ENCODE peak calls at places on chromosomes 5 and 9, in nine cellular contexts. G is body of pancreas, Y is spleen, Q is uterus, W is IMR-90, L is transverse colon, I is breast epithelium, F is stomach, C is heart left ventricle. M is an unnamed sample.

GRCh38 chr9:38227061-38227540 is 158.1 kb upstream of the SHB start:
- DNase-seq in C (peak; percentile 66), G (peak; percentile 71), I (peak; percentile 84), Q (peak; percentile 16), L (peak; percentile 21), Y (no peak), W (peak; percentile 93), F (no peak), M (peak; percentile 72)

GRCh38 chr5:164191240-164191639 is 685.8 kb downstream of the MAT2B start:
- DNase-seq in I (no peak), W (peak; percentile 82), L (peak; percentile 66), Y (no peak), G (peak; percentile 29), F (peak; percentile 60), Q (no peak), C (peak; percentile 14), M (no peak)

GRCh38 chr9:77981332-77981731 is 50.3 kb downstream of the GNAQ start:
- DNase-seq in I (no peak), Q (no peak), C (no peak), G (peak; percentile 51), Y (peak; percentile 79), W (peak; percentile 61), L (peak; percentile 81), F (peak; percentile 63), M (peak; percentile 57)

GRCh38 chr5:146878471-146879172 is at the start of gene PPP2R2B:
- DNase-seq in Q (no peak), F (peak; percentile 37), C (peak; percentile 60), L (peak; percentile 16), Y (peak; percentile 88), I (no peak), G (peak; percentile 25), W (peak; percentile 1), M (peak; percentile 79)

GRCh38 chr5:122077451-122078115 is 476 bp downstream of the LOX start:
- DNase-seq in F (peak; percentile 26), Y (peak; percentile 78), L (peak; percentile 10), I (no peak), C (peak; percentile 68), Q (no peak), W (no peak), G (peak; percentile 15), M (no peak)

GRCh38 chr9:92140074-92140753 is 25.0 kb upstream of the SPTLC1 start:
- DNase-seq in G (peak; percentile 73), L (peak; percentile 78), C (peak; percentile 88), Y (peak; percentile 94), I (peak; percentile 60), Q (peak; percentile 81), F (peak; percentile 83), W (peak; percentile 65), M (peak; percentile 87)

GRCh38 chr9:69885474-69885929 is 64.9 kb downstream of the CFAP95 start:
- DNase-seq in C (no peak), I (peak; percentile 58), W (no peak), Q (no peak), L (no peak), G (no peak), F (no peak), Y (no peak), M (peak; percentile 36)

GRCh38 chr5:165035520-165035919 is 1530.1 kb downstream of the MAT2B start:
- DNase-seq in Y (no peak), I (no peak), L (no peak), W (no peak), G (no peak), Q (no peak), F (no peak), C (no peak), M (no peak)

GRCh38 chr5:133595465-133595864 is 16.9 kb downstream of the FSTL4 start:
- DNase-seq in C (no peak), Q (no peak), G (no peak), F (no peak), W (no peak), L (no peak), I (no peak), Y (no peak), M (no peak)

DNA sequence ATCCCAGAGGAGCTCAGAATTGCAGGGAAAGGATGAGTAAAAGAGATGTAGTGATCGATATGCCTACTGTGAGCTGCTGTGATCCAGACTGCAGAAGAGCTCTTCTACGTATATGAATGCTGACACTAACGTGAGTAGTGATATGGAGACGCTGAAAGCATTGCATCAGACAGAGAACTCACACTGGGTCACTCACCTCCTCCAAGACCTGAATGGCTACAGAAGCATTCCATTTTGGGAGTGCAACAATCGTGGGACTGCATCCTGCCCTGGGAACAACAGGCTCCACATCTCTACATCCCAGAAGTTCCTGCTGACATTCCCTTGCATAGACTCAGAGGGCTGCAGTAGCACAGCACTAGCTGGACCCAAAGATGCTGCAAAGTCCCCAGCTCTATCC is 755.9 kb upstream of the MEF2C start:
- DNase-seq in C (no peak), F (no peak), L (no peak), I (no peak), Y (no peak), G (no peak), W (no peak), Q (no peak), M (no peak)
- TF ChIP-seq POLR2A in C (no peak), F (no peak), L (no peak), I (no peak), Y (no peak), G (no peak), W (no peak), Q (no peak), M (no peak)

GRCh38 chr9:85258229-85258628 is 483.5 kb downstream of the AGTPBP1 start:
- DNase-seq in L (peak; percentile 66), I (no peak), Y (no peak), Q (no peak), G (no peak), F (no peak), C (no peak), W (no peak), M (no peak)
- TF ChIP-seq POLR2A in L (no peak), I (no peak), Y (no peak), Q (no peak), G (no peak), F (no peak), C (no peak), W (no peak), M (no peak)

GRCh38 chr9:127445851-127446719 is 5.1 kb downstream of the RPL12 start:
- DNase-seq in W (no peak), L (no peak), Y (no peak), G (no peak), Q (no peak), C (no peak), F (no peak), I (no peak), M (no peak)

GRCh38 chr9:127448112-127448805 is 2.9 kb downstream of the RPL12 start:
- DNase-seq in L (no peak), G (no peak), I (no peak), F (no peak), Q (no peak), Y (no peak), W (no peak), C (no peak), M (no peak)

GRCh38 chr9:127447416-127448111 is 3.6 kb downstream of the RPL12 start:
- DNase-seq in L (no peak), W (peak; percentile 45), Q (no peak), C (no peak), G (no peak), F (no peak), I (no peak), Y (no peak), M (no peak)

GRCh38 chr9:127444921-127445850 is 6.0 kb downstream of the RPL12 start:
- DNase-seq in W (peak; percentile 44), Q (no peak), I (peak; percentile 27), Y (no peak), F (no peak), C (no peak), L (no peak), G (no peak), M (no peak)

GRCh38 chr9:127446720-127447415 is 4.3 kb downstream of the RPL12 start:
- DNase-seq in I (no peak), Q (no peak), F (no peak), L (no peak), W (no peak), G (no peak), Y (no peak), C (no peak), M (no peak)
- TF ChIP-seq POLR2A in I (no peak), Q (no peak), F (no peak), L (no peak), W (no peak), G (no peak), Y (no peak), C (no peak), M (no peak)

GRCh38 chr5:175893466-175893865 is 22.1 kb downstream of the CPLX2 start:
- DNase-seq in C (peak; percentile 78), Y (no peak), G (no peak), F (no peak), W (no peak), I (no peak), Q (no peak), L (no peak), M (no peak)
- TF ChIP-seq POLR2A in C (no peak), Y (no peak), G (no peak), F (no peak), W (no peak), I (no peak), Q (no peak), L (no peak), M (no peak)

DNA sequence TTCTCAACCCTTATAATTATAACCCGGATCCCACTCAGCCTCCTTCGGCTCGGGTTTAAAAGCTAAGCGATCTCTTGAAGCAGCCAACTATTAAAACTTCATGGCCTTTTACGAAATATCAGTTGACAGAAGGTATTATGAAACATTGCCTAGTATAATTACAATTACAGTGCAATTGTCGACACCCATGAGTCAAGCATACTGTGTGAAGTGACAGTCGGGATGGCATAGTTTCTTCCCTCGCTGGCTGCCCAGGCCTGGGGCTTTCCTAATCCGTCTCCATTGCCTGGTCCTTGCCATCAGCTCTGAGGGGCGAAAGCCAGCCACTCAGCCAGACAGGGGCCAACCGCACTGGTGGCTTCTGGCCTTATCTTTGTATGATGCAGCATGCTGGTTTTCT is 285.3 kb upstream of the MAP3K1 start:
- DNase-seq in C (no peak), F (no peak), Q (no peak), I (no peak), Y (no peak), G (no peak), L (no peak), W (no peak), M (no peak)
- TF ChIP-seq POLR2A in C (no peak), F (no peak), Q (no peak), I (no peak), Y (no peak), G (no peak), L (no peak), W (no peak), M (no peak)

GRCh38 chr5:10668697-10669096 is 92.3 kb downstream of the DAP start:
- DNase-seq in G (no peak), I (no peak), L (no peak), Q (no peak), C (no peak), W (peak; percentile 23), F (no peak), Y (no peak), M (no peak)
- TF ChIP-seq POLR2A in G (no peak), I (no peak), L (no peak), Q (no peak), C (no peak), W (no peak), F (no peak), Y (no peak), M (no peak)

M was measured in H54.